ENCODE peak calls at places on chromosomes 4 and X, in seven cellular contexts. One of them, this sample, is unnamed.

GRCh38 chrX:76148753-76149152 is 24.1 kb upstream of the PBDC1 start:
- DNase-seq in IMR-90: peak; percentile 33
- DNase-seq in H9: peak; percentile 26
- DNase-seq in neuronal stem cell: no peak
- DNase-seq in mesenchymal stem cell: peak; percentile 55
- DNase-seq in mesendoderm: peak; percentile 33
- DNase-seq in trophoblast cell: peak; percentile 25
- DNase-seq in this sample: peak; percentile 37

GRCh38 chrX:18422325-18422724 is 3.1 kb upstream of the CDKL5 start:
- DNase-seq in IMR-90: peak; percentile 94
- DNase-seq in H9: no peak
- DNase-seq in neuronal stem cell: no peak
- DNase-seq in mesenchymal stem cell: peak; percentile 88
- DNase-seq in mesendoderm: no peak
- DNase-seq in trophoblast cell: peak; percentile 10
- DNase-seq in this sample: no peak

GRCh38 chr4:3070709-3071500 is 3.4 kb downstream of the HTT-AS start:
- DNase-seq in IMR-90: peak; percentile 42
- DNase-seq in H9: no peak
- DNase-seq in neuronal stem cell: no peak
- DNase-seq in mesenchymal stem cell: no peak
- DNase-seq in mesendoderm: peak; percentile 19
- DNase-seq in trophoblast cell: no peak
- DNase-seq in this sample: no peak

GRCh38 chrX:68824565-68825125 is 4.2 kb upstream of the EFNB1 start:
- DNase-seq in IMR-90: no peak
- DNase-seq in H9: peak; percentile 7
- DNase-seq in neuronal stem cell: no peak
- DNase-seq in mesenchymal stem cell: no peak
- DNase-seq in mesendoderm: no peak
- DNase-seq in trophoblast cell: no peak
- DNase-seq in this sample: no peak

GRCh38 chr4:150297861-150298474 is 219.7 kb downstream of the DCLK2 start:
- DNase-seq in IMR-90: peak; percentile 78
- DNase-seq in H9: no peak
- DNase-seq in neuronal stem cell: peak; percentile 43
- DNase-seq in mesenchymal stem cell: peak; percentile 61
- DNase-seq in mesendoderm: peak; percentile 49
- DNase-seq in trophoblast cell: peak; percentile 76
- DNase-seq in this sample: no peak

GRCh38 chr4:40066651-40067050 is 10.0 kb downstream of the N4BP2 start:
- DNase-seq in IMR-90: no peak
- DNase-seq in H9: no peak
- DNase-seq in neuronal stem cell: no peak
- DNase-seq in mesenchymal stem cell: no peak
- DNase-seq in mesendoderm: no peak
- DNase-seq in trophoblast cell: no peak
- DNase-seq in this sample: no peak

GRCh38 chr4:8353912-8354453 is 84.4 kb downstream of the HTRA3 start:
- DNase-seq in IMR-90: peak; percentile 78
- DNase-seq in H9: no peak
- DNase-seq in neuronal stem cell: no peak
- DNase-seq in mesenchymal stem cell: peak; percentile 65
- DNase-seq in mesendoderm: no peak
- DNase-seq in trophoblast cell: no peak
- DNase-seq in this sample: no peak

GRCh38 chr4:141346144-141346543 is 125.4 kb downstream of the ZNF330 start:
- DNase-seq in IMR-90: peak; percentile 74
- DNase-seq in H9: no peak
- DNase-seq in neuronal stem cell: no peak
- DNase-seq in mesenchymal stem cell: peak; percentile 68
- DNase-seq in mesendoderm: peak; percentile 50
- DNase-seq in trophoblast cell: peak; percentile 56
- DNase-seq in this sample: no peak

GRCh38 chr4:3739577-3739976 is 26.6 kb upstream of the ADRA2C start:
- DNase-seq in IMR-90: no peak
- DNase-seq in H9: no peak
- DNase-seq in neuronal stem cell: no peak
- DNase-seq in mesenchymal stem cell: no peak
- DNase-seq in mesendoderm: no peak
- DNase-seq in trophoblast cell: no peak
- DNase-seq in this sample: no peak

GRCh38 chrX:153638436-153639176 is 8.4 kb upstream of the DUSP9 start:
- DNase-seq in IMR-90: no peak
- DNase-seq in H9: no peak
- DNase-seq in neuronal stem cell: no peak
- DNase-seq in mesenchymal stem cell: no peak
- DNase-seq in mesendoderm: no peak
- DNase-seq in trophoblast cell: no peak
- DNase-seq in this sample: no peak

GRCh38 chr4:84792366-84793301 is 173.9 kb downstream of the WDFY3 start:
- DNase-seq in IMR-90: peak; percentile 45
- DNase-seq in H9: no peak
- DNase-seq in neuronal stem cell: no peak
- DNase-seq in mesenchymal stem cell: peak; percentile 22
- DNase-seq in mesendoderm: no peak
- DNase-seq in trophoblast cell: peak; percentile 63
- DNase-seq in this sample: no peak

GRCh38 chr4:101068115-101068514 is 279.2 kb downstream of the PPP3CA start:
- DNase-seq in IMR-90: no peak
- DNase-seq in H9: no peak
- DNase-seq in neuronal stem cell: no peak
- DNase-seq in mesenchymal stem cell: no peak
- DNase-seq in mesendoderm: no peak
- DNase-seq in trophoblast cell: peak; percentile 10
- DNase-seq in this sample: no peak

GRCh38 chr4:185716008-185716976 is 95.7 kb downstream of the SORBS2 start:
- DNase-seq in IMR-90: no peak
- DNase-seq in H9: no peak
- DNase-seq in neuronal stem cell: no peak
- DNase-seq in mesenchymal stem cell: no peak
- DNase-seq in mesendoderm: no peak
- DNase-seq in trophoblast cell: no peak
- DNase-seq in this sample: no peak

GRCh38 chrX:77917294-77917933 is 6.9 kb downstream of the ATP7A start:
- DNase-seq in IMR-90: no peak
- DNase-seq in H9: no peak
- DNase-seq in neuronal stem cell: no peak
- DNase-seq in mesenchymal stem cell: no peak
- DNase-seq in mesendoderm: no peak
- DNase-seq in trophoblast cell: no peak
- DNase-seq in this sample: no peak

GRCh38 chr4:128322986-128323385 is 35.4 kb upstream of the PGRMC2 start:
- DNase-seq in IMR-90: peak; percentile 89
- DNase-seq in H9: no peak
- DNase-seq in neuronal stem cell: no peak
- DNase-seq in mesenchymal stem cell: peak; percentile 53
- DNase-seq in mesendoderm: peak; percentile 96
- DNase-seq in trophoblast cell: peak; percentile 94
- DNase-seq in this sample: no peak

GRCh38 chr4:147011386-147011785 is 65.7 kb upstream of the TTC29 start:
- DNase-seq in IMR-90: no peak
- DNase-seq in H9: no peak
- DNase-seq in neuronal stem cell: no peak
- DNase-seq in mesenchymal stem cell: no peak
- DNase-seq in mesendoderm: no peak
- DNase-seq in trophoblast cell: no peak
- DNase-seq in this sample: no peak

GRCh38 chr4:77504407-77504806 is 101.2 kb upstream of the CXCL13 start:
- DNase-seq in IMR-90: no peak
- DNase-seq in H9: no peak
- DNase-seq in neuronal stem cell: no peak
- DNase-seq in mesenchymal stem cell: no peak
- DNase-seq in mesendoderm: no peak
- DNase-seq in trophoblast cell: no peak
- DNase-seq in this sample: no peak

GRCh38 chr4:77505958-77506319 is 99.7 kb upstream of the CXCL13 start:
- DNase-seq in IMR-90: no peak
- DNase-seq in H9: no peak
- DNase-seq in neuronal stem cell: no peak
- DNase-seq in mesenchymal stem cell: no peak
- DNase-seq in mesendoderm: no peak
- DNase-seq in trophoblast cell: no peak
- DNase-seq in this sample: no peak

GRCh38 chr4:77501240-77501639 is 104.4 kb upstream of the CXCL13 start:
- DNase-seq in IMR-90: no peak
- DNase-seq in H9: no peak
- DNase-seq in neuronal stem cell: no peak
- DNase-seq in mesenchymal stem cell: no peak
- DNase-seq in mesendoderm: no peak
- DNase-seq in trophoblast cell: peak; percentile 8
- DNase-seq in this sample: no peak

GRCh38 chr4:77501851-77502250 is 103.8 kb upstream of the CXCL13 start:
- DNase-seq in IMR-90: no peak
- DNase-seq in H9: no peak
- DNase-seq in neuronal stem cell: no peak
- DNase-seq in mesenchymal stem cell: no peak
- DNase-seq in mesendoderm: no peak
- DNase-seq in trophoblast cell: no peak
- DNase-seq in this sample: no peak

GRCh38 chr4:77505275-77505957 is 100.2 kb upstream of the CXCL13 start:
- DNase-seq in IMR-90: no peak
- DNase-seq in H9: no peak
- DNase-seq in neuronal stem cell: no peak
- DNase-seq in mesenchymal stem cell: no peak
- DNase-seq in mesendoderm: no peak
- DNase-seq in trophoblast cell: no peak
- DNase-seq in this sample: no peak
- H3K18ac ChIP-seq in IMR-90: no peak overlapping the region
- H3K18ac ChIP-seq in H9: no peak overlapping the region
- H3K18ac ChIP-seq in neuronal stem cell: no peak overlapping the region
- H3K18ac ChIP-seq in mesenchymal stem cell: no peak overlapping the region
- H3K18ac ChIP-seq in mesendoderm: no peak overlapping the region
- H3K18ac ChIP-seq in trophoblast cell: no peak overlapping the region
- H3K18ac ChIP-seq in this sample: no peak overlapping the region

GRCh38 chr4:181849472-181849871 is 393.7 kb upstream of the TENM3 start:
- DNase-seq in IMR-90: no peak
- DNase-seq in H9: no peak
- DNase-seq in neuronal stem cell: no peak
- DNase-seq in mesenchymal stem cell: no peak
- DNase-seq in mesendoderm: no peak
- DNase-seq in trophoblast cell: no peak
- DNase-seq in this sample: no peak

GRCh38 chr4:181845617-181846016 is 397.6 kb upstream of the TENM3 start:
- DNase-seq in IMR-90: no peak
- DNase-seq in H9: no peak
- DNase-seq in neuronal stem cell: no peak
- DNase-seq in mesenchymal stem cell: no peak
- DNase-seq in mesendoderm: no peak
- DNase-seq in trophoblast cell: no peak
- DNase-seq in this sample: no peak

GRCh38 chr4:181848357-181848756 is 394.8 kb upstream of the TENM3 start:
- DNase-seq in IMR-90: no peak
- DNase-seq in H9: no peak
- DNase-seq in neuronal stem cell: no peak
- DNase-seq in mesenchymal stem cell: no peak
- DNase-seq in mesendoderm: no peak
- DNase-seq in trophoblast cell: no peak
- DNase-seq in this sample: no peak

DNA sequence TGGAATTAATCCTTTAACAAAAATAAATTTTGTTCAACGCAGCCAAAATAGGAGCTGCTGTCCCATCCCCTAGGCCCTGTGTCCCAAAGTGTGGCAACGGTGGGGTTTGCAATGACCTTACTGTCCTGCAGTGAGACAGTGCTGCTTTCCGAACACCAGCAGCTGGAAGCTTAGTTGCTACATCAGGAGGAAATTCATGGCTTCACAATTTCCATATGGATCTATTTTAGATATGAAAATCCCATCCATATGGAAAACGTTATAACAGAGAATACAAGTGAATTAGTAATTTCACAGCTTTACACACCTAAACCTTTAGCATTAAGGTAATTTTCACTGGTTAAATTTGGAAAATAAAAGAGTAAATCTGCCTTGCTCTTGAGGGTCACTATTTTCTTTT is 396.3 kb upstream of the TENM3 start:
- DNase-seq in IMR-90: no peak
- DNase-seq in H9: no peak
- DNase-seq in neuronal stem cell: no peak
- DNase-seq in mesenchymal stem cell: no peak
- DNase-seq in mesendoderm: no peak
- DNase-seq in trophoblast cell: no peak
- DNase-seq in this sample: no peak
- H3K18ac ChIP-seq in IMR-90: no peak overlapping the region
- H3K18ac ChIP-seq in H9: no peak overlapping the region
- H3K18ac ChIP-seq in neuronal stem cell: no peak overlapping the region
- H3K18ac ChIP-seq in mesenchymal stem cell: no peak overlapping the region
- H3K18ac ChIP-seq in mesendoderm: no peak overlapping the region
- H3K18ac ChIP-seq in trophoblast cell: no peak overlapping the region
- H3K18ac ChIP-seq in this sample: no peak overlapping the region

GRCh38 chr4:25925486-25926201 is 11.6 kb downstream of the SMIM20 start:
- DNase-seq in IMR-90: peak; percentile 45
- DNase-seq in H9: peak; percentile 55
- DNase-seq in neuronal stem cell: no peak
- DNase-seq in mesenchymal stem cell: peak; percentile 38
- DNase-seq in mesendoderm: peak; percentile 67
- DNase-seq in trophoblast cell: peak; percentile 42
- DNase-seq in this sample: no peak
- H3K18ac ChIP-seq in IMR-90: no peak overlapping the region
- H3K18ac ChIP-seq in H9: no peak overlapping the region
- H3K18ac ChIP-seq in neuronal stem cell: no peak overlapping the region
- H3K18ac ChIP-seq in mesenchymal stem cell: no peak overlapping the region
- H3K18ac ChIP-seq in mesendoderm: no peak overlapping the region
- H3K18ac ChIP-seq in trophoblast cell: no peak overlapping the region
- H3K18ac ChIP-seq in this sample: no peak overlapping the region

DNA sequence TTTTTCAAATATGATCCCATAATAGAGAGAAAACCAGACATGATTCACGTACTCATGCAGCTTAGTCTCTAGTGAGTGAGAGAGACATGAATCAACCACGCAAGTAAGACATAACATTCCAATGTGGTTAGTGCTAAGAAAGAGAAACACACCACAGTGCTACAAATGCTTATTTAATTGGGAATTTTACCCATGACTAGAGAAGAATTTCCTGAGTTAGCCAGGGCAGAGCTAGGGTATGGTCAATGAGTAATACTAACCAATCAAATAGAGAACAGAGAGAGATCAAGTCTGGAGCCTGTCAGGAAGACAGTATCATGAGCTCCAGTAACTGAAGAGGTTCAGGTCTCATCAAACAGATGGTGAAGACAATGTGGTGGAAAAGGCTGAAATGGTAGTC is 495.2 kb downstream of the PDGFC start:
- DNase-seq in IMR-90: peak; percentile 98
- DNase-seq in H9: no peak
- DNase-seq in neuronal stem cell: no peak
- DNase-seq in mesenchymal stem cell: peak; percentile 97
- DNase-seq in mesendoderm: peak; percentile 12
- DNase-seq in trophoblast cell: peak; percentile 63
- DNase-seq in this sample: no peak
- H3K18ac ChIP-seq in IMR-90: peak overlapping the region; percentile 75
- H3K18ac ChIP-seq in H9: no peak overlapping the region
- H3K18ac ChIP-seq in neuronal stem cell: no peak overlapping the region
- H3K18ac ChIP-seq in mesenchymal stem cell: no peak overlapping the region
- H3K18ac ChIP-seq in mesendoderm: no peak overlapping the region
- H3K18ac ChIP-seq in trophoblast cell: no peak overlapping the region
- H3K18ac ChIP-seq in this sample: no peak overlapping the region

GRCh38 chrX:103092942-103093341 is at the start of gene NXF3:
- DNase-seq in IMR-90: no peak
- DNase-seq in H9: no peak
- DNase-seq in neuronal stem cell: no peak
- DNase-seq in mesenchymal stem cell: no peak
- DNase-seq in mesendoderm: no peak
- DNase-seq in trophoblast cell: no peak
- DNase-seq in this sample: no peak
- H3K18ac ChIP-seq in IMR-90: no peak within 1 kb of the TSS
- H3K18ac ChIP-seq in H9: no peak within 1 kb of the TSS
- H3K18ac ChIP-seq in neuronal stem cell: no peak within 1 kb of the TSS
- H3K18ac ChIP-seq in mesenchymal stem cell: no peak within 1 kb of the TSS
- H3K18ac ChIP-seq in mesendoderm: no peak within 1 kb of the TSS
- H3K18ac ChIP-seq in trophoblast cell: no peak within 1 kb of the TSS
- H3K18ac ChIP-seq in this sample: no peak within 1 kb of the TSS

This sample was measured in H1.